ENCODE peak calls at places on chromosomes 7 and 10, in five cellular contexts. Z is H9, X is tibial artery, F is ascending aorta, O is A549. D is an unnamed sample. For H3K9me3 and H3K4me1, the result is how much of the 10 kb centered on the place peaks cover.

GRCh38 chr10:57874810-57875209 is 392.9 kb downstream of the IPMK start:
- DNase-seq in Z (no peak), X (no peak), F (no peak), O (no peak), D (no peak)

GRCh38 chr10:114311023-114311422 is 72.0 kb downstream of the VWA2 start:
- DNase-seq in Z (no peak), X (no peak), F (no peak), O (no peak), D (no peak)

GRCh38 chr10:58335306-58336005 is 650 bp downstream of the UBE2D1 start:
- DNase-seq in Z (peak), X (peak), F (no peak), O (peak), D (no peak)

GRCh38 chr7:77903597-77903996 is 105.0 kb downstream of the PHTF2 start:
- DNase-seq in Z (peak), X (no peak), F (no peak), O (peak), D (no peak)

GRCh38 chr7:167087-167855 is 25.1 kb upstream of the FAM20C start:
- DNase-seq in Z (no peak), X (no peak), F (no peak), O (no peak), D (no peak)

GRCh38 chr10:96560970-96561887 is 25.6 kb downstream of the TM9SF3 start:
- DNase-seq in Z (no peak), X (no peak), F (no peak), O (no peak), D (no peak)

GRCh38 chr7:4067874-4068273 is 614.2 kb upstream of the FOXK1 start:
- DNase-seq in Z (no peak), X (no peak), F (no peak), O (no peak), D (no peak)

GRCh38 chr10:119312241-119312640 is 104.9 kb downstream of the GRK5 start:
- DNase-seq in Z (no peak), X (no peak), F (no peak), O (no peak), D (no peak)

GRCh38 chr7:82105463-82105862 is 335.6 kb upstream of the HGF start:
- DNase-seq in Z (no peak), X (no peak), F (no peak), O (peak), D (no peak)

GRCh38 chr7:102390697-102391484 is 5.3 kb upstream of the PRKRIP1 start:
- DNase-seq in Z (peak), X (peak), F (peak), O (peak), D (peak)

GRCh38 chr7:73706122-73707044 is 13.1 kb downstream of the STX1A start:
- DNase-seq in Z (no peak), X (no peak), F (no peak), O (peak), D (no peak)

GRCh38 chr10:78996449-78997129 is 72.2 kb upstream of the ZMIZ1 start:
- DNase-seq in Z (no peak), X (peak), F (no peak), O (no peak), D (no peak)

GRCh38 chr10:124590216-124591122 is 128.8 kb downstream of the LHPP start:
- DNase-seq in Z (no peak), X (no peak), F (no peak), O (no peak), D (no peak)

GRCh38 chr10:60732240-60733188 is 45.8 kb upstream of the CDK1 start:
- DNase-seq in Z (peak), X (no peak), F (no peak), O (no peak), D (no peak)

GRCh38 chr10:73591935-73592699 is 975 bp upstream of the USP54 start:
- DNase-seq in Z (peak), X (peak), F (peak), O (peak), D (peak)

GRCh38 chr7:46559194-46559576 is 638.1 kb upstream of the IGFBP3 start:
- DNase-seq in Z (no peak), X (no peak), F (no peak), O (no peak), D (no peak)

GRCh38 chr7:16400896-16401275 is 20.5 kb downstream of the CRPPA start:
- DNase-seq in Z (no peak), X (no peak), F (no peak), O (no peak), D (no peak)
- H3K9me3 ChIP-seq in Z (under half), X (under half), F (under half), O (half or more), D (under half)

DNA sequence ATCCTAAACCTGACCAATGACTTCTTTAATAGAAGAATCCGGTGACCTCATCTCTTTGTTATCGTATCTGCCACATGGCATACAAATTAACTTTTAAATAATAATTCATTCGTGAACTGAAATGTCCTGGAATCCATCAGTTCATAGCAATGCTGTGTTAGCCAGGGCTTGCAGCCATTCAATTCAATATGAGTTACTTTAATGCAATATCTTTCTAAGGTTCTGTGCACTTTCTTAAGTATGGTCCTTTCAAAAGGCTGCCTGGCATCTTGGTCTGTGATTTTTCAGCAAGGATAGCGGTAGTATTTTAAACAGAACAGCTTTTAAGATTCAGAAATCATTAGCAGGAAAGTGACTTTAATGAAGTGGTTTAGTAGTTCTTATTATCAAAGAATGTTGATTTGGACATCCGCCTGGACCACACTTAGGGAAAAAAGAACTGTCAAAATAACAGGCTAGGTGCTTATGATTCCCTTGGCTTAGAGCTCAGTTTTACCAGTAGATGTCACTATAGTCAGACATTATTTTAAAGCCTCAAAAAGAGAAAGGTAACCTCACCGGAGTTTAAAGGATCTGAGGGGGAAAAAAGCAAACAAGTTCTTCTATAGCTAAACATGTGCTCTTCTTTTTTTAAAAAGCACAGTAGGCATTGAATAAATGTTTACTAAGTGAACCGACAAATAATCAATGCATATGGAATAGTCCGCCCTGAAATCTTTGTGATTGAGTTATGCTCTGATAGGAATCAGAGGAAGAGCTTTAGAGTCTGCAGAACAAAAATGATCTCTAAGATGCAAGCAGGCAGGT is 22.7 kb downstream of the SLC35G1 start:
- DNase-seq in Z (no peak), X (no peak), F (no peak), O (peak), D (no peak)
- TF ChIP-seq CTCF in Z (peak), X (peak), F (peak), O (peak), D (peak)

DNA sequence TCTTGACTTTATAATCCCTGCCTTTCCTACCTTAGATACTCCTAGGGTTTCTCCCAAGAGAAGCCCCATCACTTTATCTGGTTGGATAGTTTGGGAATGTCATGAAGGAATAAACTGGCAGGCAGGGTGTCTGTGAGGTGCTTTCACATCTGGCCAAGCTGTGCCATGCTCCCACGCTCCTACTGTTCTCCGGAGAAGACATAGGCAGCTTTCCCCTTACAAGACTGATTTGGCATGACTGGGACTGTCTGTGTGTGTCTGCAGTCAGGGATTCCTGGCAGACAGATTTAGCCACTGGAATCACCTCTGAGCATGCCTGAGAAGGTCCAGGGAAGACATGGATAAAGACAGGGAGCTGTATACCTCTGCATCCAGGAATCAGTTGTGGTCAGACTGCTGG is 45.3 kb downstream of the HK1 start:
- DNase-seq in Z (no peak), X (no peak), F (no peak), O (no peak), D (no peak)
- H3K4me1 ChIP-seq in Z (under half), X (half or more), F (under half), O (under half), D (under half)

DNA sequence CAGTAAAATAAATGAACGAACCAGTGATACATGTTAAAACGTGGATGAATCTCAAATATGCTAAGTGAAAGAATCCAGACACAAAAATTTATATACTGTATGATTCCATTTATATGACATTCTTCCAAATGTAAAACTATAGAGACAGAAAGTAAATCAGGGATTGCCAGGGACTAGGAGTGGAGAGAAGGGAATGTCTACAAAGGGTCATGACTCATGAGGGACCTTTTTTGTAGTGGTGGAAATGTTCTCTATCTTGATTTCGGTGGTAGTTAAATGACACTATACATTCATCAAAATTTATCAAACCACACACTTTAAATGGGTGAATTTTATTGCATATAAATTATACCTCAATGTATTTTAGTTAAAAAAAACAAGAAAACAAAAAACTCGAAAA is 312.2 kb upstream of the GLI3 start:
- DNase-seq in Z (no peak), X (no peak), F (no peak), O (no peak), D (no peak)
- H3K9me3 ChIP-seq in Z (under half), X (under half), F (under half), O (under half), D (under half)

GRCh38 chr10:88523739-88524400 is 59.2 kb downstream of the RNLS start:
- DNase-seq in Z (no peak), X (no peak), F (no peak), O (no peak), D (no peak)
- TF ChIP-seq CTCF in Z (no peak), X (no peak), F (no peak), O (no peak), D (no peak)

GRCh38 chr10:110340821-110341220 is 36.1 kb upstream of the SMNDC1 start:
- DNase-seq in Z (no peak), X (no peak), F (no peak), O (no peak), D (no peak)

GRCh38 chr10:110343947-110344346 is 39.2 kb upstream of the SMNDC1 start:
- DNase-seq in Z (no peak), X (no peak), F (no peak), O (no peak), D (no peak)

GRCh38 chr10:110346914-110347313 is 42.2 kb upstream of the SMNDC1 start:
- DNase-seq in Z (no peak), X (no peak), F (no peak), O (no peak), D (no peak)

GRCh38 chr10:110348351-110348750 is 43.6 kb upstream of the SMNDC1 start:
- DNase-seq in Z (no peak), X (no peak), F (no peak), O (no peak), D (no peak)

GRCh38 chr10:110344622-110345021 is 39.9 kb upstream of the SMNDC1 start:
- DNase-seq in Z (no peak), X (no peak), F (no peak), O (no peak), D (no peak)
- H3K4me1 ChIP-seq in Z (under half), X (under half), F (under half), O (under half), D (under half)

D was measured in tibial nerve.